ENCODE peak calls at places on chromosomes 12 and 14, in seven cellular contexts. One of them, this sample, is unnamed. For H3K9me3, H3K4me1 and H3K27me3, the result is how much of the 10 kb centered on the place peaks cover.

GRCh38 chr14:51478241-51478640 is 173.5 kb upstream of the FRMD6 start:
- DNase-seq in CD4-positive, alpha-beta memory T cell: no peak
- DNase-seq in upper lobe of left lung: no peak
- DNase-seq in heart right ventricle: no peak
- DNase-seq in endothelial cell of umbilical vein: no peak
- DNase-seq in left lung: no peak
- DNase-seq in SJCRH30: no peak
- DNase-seq in this sample: no peak

GRCh38 chr14:94897092-94897491 is 127.2 kb upstream of the GSC start:
- DNase-seq in CD4-positive, alpha-beta memory T cell: no peak
- DNase-seq in upper lobe of left lung: no peak
- DNase-seq in heart right ventricle: no peak
- DNase-seq in endothelial cell of umbilical vein: no peak
- DNase-seq in left lung: no peak
- DNase-seq in SJCRH30: no peak
- DNase-seq in this sample: no peak

GRCh38 chr12:90953956-90954421 is 987 bp downstream of the CCER1 start:
- DNase-seq in CD4-positive, alpha-beta memory T cell: no peak
- DNase-seq in upper lobe of left lung: peak
- DNase-seq in heart right ventricle: no peak
- DNase-seq in endothelial cell of umbilical vein: no peak
- DNase-seq in left lung: peak
- DNase-seq in SJCRH30: no peak
- DNase-seq in this sample: no peak

GRCh38 chr14:71855399-71856036 is 76.7 kb upstream of the RGS6 start:
- DNase-seq in CD4-positive, alpha-beta memory T cell: peak
- DNase-seq in upper lobe of left lung: no peak
- DNase-seq in heart right ventricle: peak
- DNase-seq in endothelial cell of umbilical vein: peak
- DNase-seq in left lung: peak
- DNase-seq in SJCRH30: peak
- DNase-seq in this sample: peak

GRCh38 chr14:81485372-81485771 is 48.3 kb downstream of the SEL1L start:
- DNase-seq in CD4-positive, alpha-beta memory T cell: peak
- DNase-seq in upper lobe of left lung: no peak
- DNase-seq in heart right ventricle: no peak
- DNase-seq in endothelial cell of umbilical vein: no peak
- DNase-seq in left lung: no peak
- DNase-seq in SJCRH30: no peak
- DNase-seq in this sample: no peak

GRCh38 chr12:41919526-41920305 is 225.0 kb downstream of the GXYLT1 start:
- DNase-seq in CD4-positive, alpha-beta memory T cell: no peak
- DNase-seq in upper lobe of left lung: no peak
- DNase-seq in heart right ventricle: no peak
- DNase-seq in endothelial cell of umbilical vein: no peak
- DNase-seq in left lung: no peak
- DNase-seq in SJCRH30: no peak
- DNase-seq in this sample: no peak

GRCh38 chr12:71591601-71592000 is 72.0 kb downstream of the ZFC3H1 start:
- DNase-seq in CD4-positive, alpha-beta memory T cell: no peak
- DNase-seq in upper lobe of left lung: no peak
- DNase-seq in heart right ventricle: no peak
- DNase-seq in endothelial cell of umbilical vein: no peak
- DNase-seq in left lung: no peak
- DNase-seq in SJCRH30: no peak
- DNase-seq in this sample: no peak

GRCh38 chr14:86602263-86602662 is 1072.3 kb downstream of the FLRT2 start:
- DNase-seq in CD4-positive, alpha-beta memory T cell: no peak
- DNase-seq in upper lobe of left lung: no peak
- DNase-seq in heart right ventricle: no peak
- DNase-seq in endothelial cell of umbilical vein: no peak
- DNase-seq in left lung: no peak
- DNase-seq in SJCRH30: no peak
- DNase-seq in this sample: no peak

DNA sequence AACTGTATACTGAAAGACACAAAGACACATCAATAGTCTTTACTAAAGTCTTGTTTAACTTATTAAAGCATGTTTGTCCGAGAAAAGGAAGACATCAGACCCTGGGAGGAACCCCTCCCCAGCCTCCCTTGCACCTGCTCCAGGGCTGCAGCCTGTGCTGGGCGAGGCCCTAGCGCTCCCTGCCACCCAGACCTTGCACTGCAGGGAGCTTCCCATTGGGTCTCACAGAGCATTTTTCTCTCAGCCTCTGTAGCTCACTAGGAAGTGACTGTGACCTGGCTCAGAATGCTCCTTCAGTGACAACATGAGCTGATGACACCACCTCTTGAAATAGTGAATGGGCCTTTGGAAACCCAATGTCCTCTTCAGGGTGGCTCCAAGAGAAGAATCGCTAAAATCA is 461.2 kb downstream of the TMEM121 start:
- DNase-seq in CD4-positive, alpha-beta memory T cell: no peak
- DNase-seq in upper lobe of left lung: no peak
- DNase-seq in heart right ventricle: no peak
- DNase-seq in endothelial cell of umbilical vein: no peak
- DNase-seq in left lung: no peak
- DNase-seq in SJCRH30: no peak
- DNase-seq in this sample: no peak
- H3K9me3 ChIP-seq in CD4-positive, alpha-beta memory T cell: under half
- H3K9me3 ChIP-seq in upper lobe of left lung: under half
- H3K9me3 ChIP-seq in heart right ventricle: under half
- H3K9me3 ChIP-seq in endothelial cell of umbilical vein: under half
- H3K9me3 ChIP-seq in left lung: under half
- H3K9me3 ChIP-seq in SJCRH30: under half
- H3K9me3 ChIP-seq in this sample: under half

GRCh38 chr14:104971447-104972240 is 6.5 kb downstream of the AHNAK2 start:
- DNase-seq in CD4-positive, alpha-beta memory T cell: no peak
- DNase-seq in upper lobe of left lung: peak
- DNase-seq in heart right ventricle: no peak
- DNase-seq in endothelial cell of umbilical vein: no peak
- DNase-seq in left lung: peak
- DNase-seq in SJCRH30: no peak
- DNase-seq in this sample: no peak
- H3K4me1 ChIP-seq in CD4-positive, alpha-beta memory T cell: under half
- H3K4me1 ChIP-seq in upper lobe of left lung: half or more
- H3K4me1 ChIP-seq in heart right ventricle: half or more
- H3K4me1 ChIP-seq in endothelial cell of umbilical vein: half or more
- H3K4me1 ChIP-seq in left lung: half or more
- H3K4me1 ChIP-seq in SJCRH30: half or more
- H3K4me1 ChIP-seq in this sample: under half

DNA sequence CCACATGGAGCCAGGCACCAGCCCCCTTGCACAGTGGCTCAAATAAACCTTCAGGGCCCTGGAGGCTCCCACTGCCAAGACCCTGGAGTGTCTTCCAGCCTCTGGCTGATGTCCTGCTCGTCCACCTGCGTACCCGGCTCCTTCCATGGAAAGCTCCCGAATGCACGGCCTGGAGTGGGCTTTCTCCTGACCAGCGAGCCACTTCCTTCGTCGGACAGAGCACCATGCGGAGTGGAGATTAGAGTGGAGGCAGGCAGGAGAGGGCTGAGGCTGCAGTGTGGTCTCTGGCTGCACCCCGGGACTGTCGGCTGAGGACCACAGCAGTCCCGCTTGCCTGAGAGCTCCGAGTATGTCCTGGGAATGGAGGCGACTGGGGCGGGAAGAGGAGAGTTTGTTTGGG is 93.7 kb upstream of the SFSWAP start:
- DNase-seq in CD4-positive, alpha-beta memory T cell: no peak
- DNase-seq in upper lobe of left lung: no peak
- DNase-seq in heart right ventricle: no peak
- DNase-seq in endothelial cell of umbilical vein: no peak
- DNase-seq in left lung: no peak
- DNase-seq in SJCRH30: no peak
- DNase-seq in this sample: no peak
- H3K27me3 ChIP-seq in CD4-positive, alpha-beta memory T cell: under half
- H3K27me3 ChIP-seq in upper lobe of left lung: under half
- H3K27me3 ChIP-seq in heart right ventricle: half or more
- H3K27me3 ChIP-seq in endothelial cell of umbilical vein: under half
- H3K27me3 ChIP-seq in left lung: half or more
- H3K27me3 ChIP-seq in SJCRH30: under half
- H3K27me3 ChIP-seq in this sample: under half

GRCh38 chr12:7169951-7170350 is 19.5 kb upstream of the PEX5 start:
- DNase-seq in CD4-positive, alpha-beta memory T cell: no peak
- DNase-seq in upper lobe of left lung: no peak
- DNase-seq in heart right ventricle: no peak
- DNase-seq in endothelial cell of umbilical vein: no peak
- DNase-seq in left lung: no peak
- DNase-seq in SJCRH30: no peak
- DNase-seq in this sample: no peak
- H3K9me3 ChIP-seq in CD4-positive, alpha-beta memory T cell: under half
- H3K9me3 ChIP-seq in upper lobe of left lung: under half
- H3K9me3 ChIP-seq in heart right ventricle: under half
- H3K9me3 ChIP-seq in endothelial cell of umbilical vein: under half
- H3K9me3 ChIP-seq in left lung: under half
- H3K9me3 ChIP-seq in SJCRH30: under half
- H3K9me3 ChIP-seq in this sample: under half

GRCh38 chr14:21041676-21042433 is at the start of gene RNASE7:
- DNase-seq in CD4-positive, alpha-beta memory T cell: no peak
- DNase-seq in upper lobe of left lung: no peak
- DNase-seq in heart right ventricle: no peak
- DNase-seq in endothelial cell of umbilical vein: no peak
- DNase-seq in left lung: no peak
- DNase-seq in SJCRH30: no peak
- DNase-seq in this sample: no peak

GRCh38 chr14:21040370-21040925 is 1.7 kb upstream of the RNASE7 start:
- DNase-seq in CD4-positive, alpha-beta memory T cell: no peak
- DNase-seq in upper lobe of left lung: no peak
- DNase-seq in heart right ventricle: no peak
- DNase-seq in endothelial cell of umbilical vein: no peak
- DNase-seq in left lung: no peak
- DNase-seq in SJCRH30: no peak
- DNase-seq in this sample: no peak

GRCh38 chr14:21044106-21044618 is 2.0 kb downstream of the RNASE7 start:
- DNase-seq in CD4-positive, alpha-beta memory T cell: peak
- DNase-seq in upper lobe of left lung: no peak
- DNase-seq in heart right ventricle: no peak
- DNase-seq in endothelial cell of umbilical vein: peak
- DNase-seq in left lung: no peak
- DNase-seq in SJCRH30: peak
- DNase-seq in this sample: no peak

GRCh38 chr14:21042918-21043317 is 756 bp downstream of the RNASE7 start:
- DNase-seq in CD4-positive, alpha-beta memory T cell: no peak
- DNase-seq in upper lobe of left lung: no peak
- DNase-seq in heart right ventricle: no peak
- DNase-seq in endothelial cell of umbilical vein: no peak
- DNase-seq in left lung: no peak
- DNase-seq in SJCRH30: no peak
- DNase-seq in this sample: no peak

DNA sequence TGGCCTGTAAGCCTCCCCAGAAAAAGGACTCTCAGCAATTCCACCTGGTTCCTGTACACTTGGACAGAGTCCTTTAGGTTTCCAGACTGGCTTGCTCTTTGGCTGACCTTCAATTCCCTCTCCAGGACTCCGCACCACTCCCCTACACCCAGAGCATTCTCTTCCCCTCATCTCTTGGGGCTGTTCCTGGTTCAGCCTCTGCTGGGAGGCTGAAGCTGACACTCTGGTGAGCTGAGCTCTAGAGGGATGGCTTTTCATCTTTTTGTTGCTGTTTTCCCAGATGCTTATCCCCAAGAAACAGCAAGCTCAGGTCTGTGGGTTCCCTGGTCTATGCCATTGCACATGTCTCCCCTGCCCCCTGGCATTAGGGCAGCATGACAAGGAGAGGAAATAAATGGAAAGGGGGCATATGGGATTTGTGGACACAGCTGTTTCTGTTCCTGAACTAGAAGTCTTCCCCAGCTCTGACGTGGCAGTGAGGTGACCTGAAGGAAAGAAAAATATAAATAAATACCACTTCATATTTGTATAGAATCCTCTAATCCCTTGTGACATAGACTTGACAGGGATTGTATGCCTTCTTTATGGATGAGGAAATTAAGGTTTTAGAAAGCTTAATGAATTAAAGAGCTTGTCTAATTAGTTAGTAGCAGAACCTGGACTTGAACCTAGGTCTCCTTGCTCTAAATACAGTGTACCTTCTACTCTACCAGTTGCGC is 1.4 kb downstream of the RNASE7 start:
- DNase-seq in CD4-positive, alpha-beta memory T cell: no peak
- DNase-seq in upper lobe of left lung: no peak
- DNase-seq in heart right ventricle: no peak
- DNase-seq in endothelial cell of umbilical vein: no peak
- DNase-seq in left lung: no peak
- DNase-seq in SJCRH30: no peak
- DNase-seq in this sample: no peak
- H3K4me1 ChIP-seq in CD4-positive, alpha-beta memory T cell: under half
- H3K4me1 ChIP-seq in upper lobe of left lung: under half
- H3K4me1 ChIP-seq in heart right ventricle: under half
- H3K4me1 ChIP-seq in endothelial cell of umbilical vein: under half
- H3K4me1 ChIP-seq in left lung: under half
- H3K4me1 ChIP-seq in SJCRH30: under half
- H3K4me1 ChIP-seq in this sample: under half

GRCh38 chr14:36028218-36028617 is 148.3 kb downstream of the PTCSC3 start:
- DNase-seq in CD4-positive, alpha-beta memory T cell: no peak
- DNase-seq in upper lobe of left lung: no peak
- DNase-seq in heart right ventricle: no peak
- DNase-seq in endothelial cell of umbilical vein: no peak
- DNase-seq in left lung: no peak
- DNase-seq in SJCRH30: no peak
- DNase-seq in this sample: no peak
- H3K27me3 ChIP-seq in CD4-positive, alpha-beta memory T cell: under half
- H3K27me3 ChIP-seq in upper lobe of left lung: under half
- H3K27me3 ChIP-seq in heart right ventricle: under half
- H3K27me3 ChIP-seq in endothelial cell of umbilical vein: under half
- H3K27me3 ChIP-seq in left lung: under half
- H3K27me3 ChIP-seq in SJCRH30: under half
- H3K27me3 ChIP-seq in this sample: under half

GRCh38 chr14:21074398-21075272 is 4.5 kb downstream of the ARHGEF40 start:
- DNase-seq in CD4-positive, alpha-beta memory T cell: no peak
- DNase-seq in upper lobe of left lung: peak
- DNase-seq in heart right ventricle: no peak
- DNase-seq in endothelial cell of umbilical vein: no peak
- DNase-seq in left lung: peak
- DNase-seq in SJCRH30: no peak
- DNase-seq in this sample: no peak
- H3K9me3 ChIP-seq in CD4-positive, alpha-beta memory T cell: under half
- H3K9me3 ChIP-seq in upper lobe of left lung: under half
- H3K9me3 ChIP-seq in heart right ventricle: under half
- H3K9me3 ChIP-seq in endothelial cell of umbilical vein: under half
- H3K9me3 ChIP-seq in left lung: under half
- H3K9me3 ChIP-seq in SJCRH30: under half
- H3K9me3 ChIP-seq in this sample: under half

DNA sequence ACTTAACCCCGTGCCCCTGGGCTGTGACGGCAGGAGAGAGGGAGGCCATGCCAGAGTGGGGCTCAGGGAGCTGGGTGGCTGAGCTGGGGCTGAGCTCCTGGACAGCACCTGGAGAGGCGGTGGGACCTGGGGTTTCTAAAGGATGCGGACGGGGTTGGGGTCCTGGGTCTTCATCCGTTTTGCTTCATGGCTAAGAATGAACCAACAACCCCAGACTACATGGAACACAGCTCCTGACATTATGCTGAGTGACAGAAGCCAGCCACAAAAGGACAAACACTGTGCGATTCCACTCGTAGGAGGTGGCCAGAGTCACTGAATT is 60.6 kb downstream of the NCOR2 start:
- DNase-seq in CD4-positive, alpha-beta memory T cell: no peak
- DNase-seq in upper lobe of left lung: no peak
- DNase-seq in heart right ventricle: no peak
- DNase-seq in endothelial cell of umbilical vein: no peak
- DNase-seq in left lung: peak
- DNase-seq in SJCRH30: no peak
- DNase-seq in this sample: no peak
- H3K4me1 ChIP-seq in CD4-positive, alpha-beta memory T cell: under half
- H3K4me1 ChIP-seq in upper lobe of left lung: half or more
- H3K4me1 ChIP-seq in heart right ventricle: half or more
- H3K4me1 ChIP-seq in endothelial cell of umbilical vein: under half
- H3K4me1 ChIP-seq in left lung: under half
- H3K4me1 ChIP-seq in SJCRH30: half or more
- H3K4me1 ChIP-seq in this sample: under half

This sample was measured in aorta.